ENCODE peak calls at places on chromosomes 2 and 18, in nine cellular contexts. Q is activated gamma-delta T cell treated with Interleukin-2 at 50 U/mL for 16 hours; L is skeletal muscle cell; O is HEK293T; N is fibroblast of the conjunctiva; Y is lower leg skin; W is NCI-H2171; J is stimulated activated CD4-positive, alpha-beta T cell treated with anti-CD3 and anti-CD28 coated beads, Interleukin-1b, Interleukin-23, amount 100 ng/mL, for 1 hour; S is germinal center. B is an unnamed sample.

GRCh38 chr2:241499146-241499965 is 9.0 kb downstream of the STK25 start:
- DNase-seq in J (no peak), S (no peak), O (no peak), W (no peak), L (no peak), N (no peak), Q (no peak), Y (no peak), B (no peak)

GRCh38 chr2:204505946-204506345 is 39.3 kb upstream of the PARD3B start:
- DNase-seq in Y (no peak), L (peak; percentile 20), S (no peak), W (no peak), Q (no peak), N (no peak), O (no peak), J (no peak), B (no peak)

GRCh38 chr2:24508878-24509277 is 17.8 kb downstream of the NCOA1 start:
- DNase-seq in S (no peak), W (no peak), O (no peak), L (no peak), Y (no peak), Q (no peak), N (no peak), J (no peak), B (no peak)

GRCh38 chr2:222813177-222813843 is 47.5 kb upstream of the ACSL3 start:
- DNase-seq in J (no peak), O (no peak), N (no peak), Q (no peak), L (no peak), W (no peak), Y (no peak), S (no peak), B (no peak)

GRCh38 chr18:58024139-58024538 is 19.9 kb upstream of the NEDD4L start:
- DNase-seq in W (no peak), S (no peak), Y (no peak), N (no peak), J (no peak), O (no peak), Q (no peak), L (no peak), B (no peak)

GRCh38 chr2:74293191-74294065 is 49.8 kb downstream of the SLC4A5 start:
- DNase-seq in O (no peak), Y (no peak), W (no peak), L (no peak), Q (no peak), N (no peak), S (no peak), J (no peak), B (no peak)

GRCh38 chr2:1824202-1824905 is 80.0 kb upstream of the PXDN start:
- DNase-seq in N (no peak), S (no peak), Y (no peak), O (no peak), W (no peak), L (no peak), Q (no peak), J (no peak), B (no peak)

GRCh38 chr2:65476778-65477177 is 44.4 kb upstream of the SPRED2 start:
- DNase-seq in S (no peak), N (no peak), L (no peak), O (no peak), J (no peak), Q (no peak), W (no peak), Y (no peak), B (no peak)

GRCh38 chr2:215831296-215831913 is 181.9 kb downstream of the MREG start:
- DNase-seq in N (peak; percentile 64), W (no peak), L (no peak), Y (no peak), Q (no peak), S (no peak), O (no peak), J (no peak), B (no peak)

GRCh38 chr18:62848946-62849345 is 133.6 kb downstream of the PHLPP1 start:
- DNase-seq in S (no peak), N (no peak), O (no peak), Q (no peak), L (no peak), Y (no peak), J (no peak), W (no peak), B (no peak)

GRCh38 chr18:34999734-35000397 is 41.3 kb upstream of the MAPRE2 start:
- DNase-seq in Q (no peak), W (no peak), N (no peak), O (peak; percentile 59), J (no peak), S (no peak), Y (no peak), L (no peak), B (no peak)

GRCh38 chr2:158414538-158414937 is 42.0 kb downstream of the CCDC148 start:
- DNase-seq in L (no peak), Q (no peak), J (no peak), Y (no peak), W (no peak), N (peak; percentile 5), O (no peak), S (no peak), B (no peak)

GRCh38 chr2:104028066-104028465 is 825.8 kb upstream of the POU3F3 start:
- DNase-seq in J (no peak), L (no peak), Q (no peak), S (no peak), O (no peak), N (peak; percentile 16), Y (no peak), W (no peak), B (no peak)

GRCh38 chr2:235042576-235043515 is 91.0 kb downstream of the SH3BP4 start:
- DNase-seq in O (no peak), W (no peak), Y (no peak), Q (no peak), S (no peak), L (no peak), J (no peak), N (no peak), B (no peak)

GRCh38 chr18:5393779-5394178 is 98.3 kb upstream of the ZBTB14 start:
- DNase-seq in N (no peak), Q (no peak), L (peak; percentile 53), S (no peak), W (no peak), J (no peak), O (no peak), Y (no peak), B (no peak)

GRCh38 chr2:62300925-62301324 is 105.0 kb downstream of the B3GNT2 start:
- DNase-seq in L (no peak), W (no peak), Y (no peak), N (no peak), S (no peak), O (no peak), Q (no peak), J (no peak), B (no peak)

GRCh38 chr2:212695426-212695825 is 156.8 kb upstream of the ERBB4 start:
- DNase-seq in O (no peak), Y (no peak), S (no peak), L (no peak), W (no peak), Q (no peak), N (no peak), J (no peak), B (no peak)

GRCh38 chr2:127561371-127561770 is 25.9 kb downstream of the MYO7B start:
- DNase-seq in Q (no peak), W (no peak), J (no peak), O (no peak), N (no peak), L (no peak), S (no peak), Y (no peak), B (no peak)

GRCh38 chr2:240759454-240759853 is 60.6 kb downstream of the KIF1A start:
- DNase-seq in J (no peak), Y (no peak), O (no peak), Q (no peak), N (no peak), L (no peak), W (no peak), S (no peak), B (no peak)

GRCh38 chr18:38033282-38033681 is 467.7 kb upstream of the CELF4 start:
- DNase-seq in J (no peak), S (no peak), W (no peak), Q (no peak), O (no peak), N (no peak), Y (no peak), L (no peak), B (no peak)

GRCh38 chr2:218444692-218445357 is 25.9 kb downstream of the VIL1 start:
- DNase-seq in J (no peak), Q (no peak), N (no peak), O (no peak), W (no peak), S (no peak), L (no peak), Y (no peak), B (no peak)

GRCh38 chr2:124973396-124973795 is 948.3 kb downstream of the CNTNAP5 start:
- DNase-seq in O (no peak), L (no peak), J (no peak), W (no peak), S (no peak), Q (no peak), N (no peak), Y (no peak), B (no peak)

GRCh38 chr2:160434254-160434948 is 59.2 kb downstream of the RBMS1 start:
- DNase-seq in J (no peak), L (no peak), N (no peak), Y (no peak), O (no peak), S (no peak), W (no peak), Q (no peak), B (no peak)

GRCh38 chr2:74747411-74748080 is 86.4 kb upstream of the HK2 start:
- DNase-seq in W (no peak), J (no peak), O (no peak), S (no peak), Q (no peak), Y (no peak), N (peak; percentile 21), L (peak; percentile 71), B (no peak)

GRCh38 chr2:142031656-142032055 is 99.2 kb downstream of the LRP1B start:
- DNase-seq in O (no peak), W (no peak), S (no peak), N (no peak), Q (no peak), L (no peak), Y (no peak), J (no peak), B (no peak)

GRCh38 chr2:178796079-178796677 is 11.0 kb downstream of the TTN start:
- DNase-seq in L (no peak), S (peak; percentile 41), J (no peak), O (peak; percentile 10), N (peak; percentile 27), Q (no peak), Y (no peak), W (peak; percentile 19), B (no peak)

B was measured in cortex of kidney.